ENCODE peak calls at places on chromosome 3, in six cellular contexts. D is IMR-90; U is CD8-positive, alpha-beta memory T cell; G is AG04450; A is WERI-Rb-1; C is PC-3. H is an unnamed sample. For H3K9me3 and H3K27me3, the result is how much of the 10 kb centered on the place peaks cover.

GRCh38 chr3:126339466-126339865 is 17.7 kb downstream of the KLF15 start:
- DNase-seq in D (no peak), U (no peak), G (no peak), A (no peak), C (no peak), H (no peak)

GRCh38 chr3:53030864-53031445 is 14.9 kb downstream of the SFMBT1 start:
- DNase-seq in D (no peak), U (peak), G (no peak), A (no peak), C (no peak), H (no peak)

GRCh38 chr3:12828751-12829150 is 12.6 kb downstream of the RPL32 start:
- DNase-seq in D (no peak), U (no peak), G (no peak), A (no peak), C (peak), H (no peak)

GRCh38 chr3:8529738-8530525 is 28.3 kb downstream of the LMCD1 start:
- DNase-seq in D (no peak), U (no peak), G (no peak), A (no peak), C (peak), H (no peak)

GRCh38 chr3:180274536-180274935 is 237.8 kb upstream of the PEX5L start:
- DNase-seq in D (no peak), U (no peak), G (no peak), A (no peak), C (no peak), H (no peak)

GRCh38 chr3:189158034-189158433 is 13.7 kb upstream of the TPRG1 start:
- DNase-seq in D (no peak), U (no peak), G (no peak), A (no peak), C (no peak), H (no peak)

GRCh38 chr3:11021611-11022011 is 29.1 kb downstream of the SLC6A1 start:
- DNase-seq in D (no peak), U (no peak), G (no peak), A (no peak), C (no peak), H (no peak)

GRCh38 chr3:53704363-53704725 is 141.9 kb downstream of the CHDH start:
- DNase-seq in D (no peak), U (no peak), G (no peak), A (no peak), C (no peak), H (no peak)

GRCh38 chr3:13827699-13828098 is 52.2 kb downstream of the WNT7A start:
- DNase-seq in D (no peak), U (no peak), G (no peak), A (no peak), C (no peak), H (no peak)

GRCh38 chr3:45642731-45643152 is 46.5 kb upstream of the SACM1L start:
- DNase-seq in D (peak), U (no peak), G (no peak), A (no peak), C (no peak), H (no peak)

GRCh38 chr3:101829066-101829830 is 20.1 kb upstream of the NFKBIZ start:
- DNase-seq in D (peak), U (no peak), G (no peak), A (no peak), C (no peak), H (peak)

GRCh38 chr3:10219737-10220136 is 28.5 kb upstream of the TATDN2 start:
- DNase-seq in D (no peak), U (no peak), G (no peak), A (no peak), C (no peak), H (no peak)

GRCh38 chr3:127452321-127452821 is 138.2 kb downstream of the TPRA1 start:
- DNase-seq in D (no peak), U (no peak), G (no peak), A (no peak), C (no peak), H (no peak)

GRCh38 chr3:85977615-85978338 is 1013.2 kb downstream of the VGLL3 start:
- DNase-seq in D (no peak), U (no peak), G (no peak), A (no peak), C (no peak), H (no peak)

GRCh38 chr3:194472290-194472920 is 14.4 kb downstream of the ATP13A3 start:
- DNase-seq in D (peak), U (peak), G (peak), A (no peak), C (peak), H (no peak)

GRCh38 chr3:56869157-56869889 is 67.6 kb upstream of the ARHGEF3 start:
- DNase-seq in D (peak), U (no peak), G (peak), A (no peak), C (peak), H (no peak)

GRCh38 chr3:121436641-121437040 is 109.1 kb downstream of the POLQ start:
- DNase-seq in D (no peak), U (no peak), G (no peak), A (no peak), C (peak), H (no peak)

GRCh38 chr3:156675744-156676466 is 1.5 kb downstream of the TIPARP start:
- DNase-seq in D (peak), U (no peak), G (peak), A (no peak), C (peak), H (peak)

GRCh38 chr3:43034911-43035310 is 55.8 kb downstream of the GASK1A start:
- DNase-seq in D (no peak), U (no peak), G (no peak), A (no peak), C (no peak), H (no peak)

GRCh38 chr3:100099621-100100020 is 14.7 kb downstream of the FILIP1L start:
- DNase-seq in D (no peak), U (no peak), G (no peak), A (no peak), C (no peak), H (no peak)

GRCh38 chr3:140910860-140911259 is 30.8 kb upstream of the SLC25A36 start:
- DNase-seq in D (peak), U (no peak), G (no peak), A (no peak), C (peak), H (no peak)

GRCh38 chr3:116198087-116198486 is 247.2 kb downstream of the LSAMP start:
- DNase-seq in D (peak), U (no peak), G (no peak), A (no peak), C (no peak), H (no peak)

GRCh38 chr3:158672293-158673176 is at the start of gene LXN:
- DNase-seq in D (peak), U (peak), G (peak), A (peak), C (peak), H (peak)

GRCh38 chr3:49998326-49998725 is 58.4 kb downstream of the RBM6 start:
- DNase-seq in D (peak), U (no peak), G (peak), A (no peak), C (peak), H (no peak)

GRCh38 chr3:123423026-123423425 is 25.9 kb downstream of the ADCY5 start:
- DNase-seq in D (no peak), U (no peak), G (no peak), A (no peak), C (no peak), H (no peak)

GRCh38 chr3:14634763-14635400 is 16.7 kb upstream of the CCDC174 start:
- DNase-seq in D (peak), U (no peak), G (no peak), A (no peak), C (peak), H (no peak)

GRCh38 chr3:121493431-121493830 is 52.4 kb downstream of the POLQ start:
- DNase-seq in D (peak), U (no peak), G (no peak), A (no peak), C (no peak), H (no peak)

GRCh38 chr3:72187131-72187530 is 402.2 kb upstream of the PROK2 start:
- DNase-seq in D (no peak), U (no peak), G (no peak), A (no peak), C (no peak), H (no peak)

GRCh38 chr3:173529062-173529711 is 131.6 kb downstream of the NLGN1 start:
- DNase-seq in D (peak), U (no peak), G (no peak), A (peak), C (peak), H (no peak)

GRCh38 chr3:194083253-194084224 is 52.4 kb upstream of the HES1 start:
- DNase-seq in D (no peak), U (no peak), G (no peak), A (no peak), C (no peak), H (no peak)

GRCh38 chr3:115127208-115127607 is 19.9 kb downstream of the ZBTB20 start:
- DNase-seq in D (no peak), U (no peak), G (no peak), A (no peak), C (no peak), H (no peak)

GRCh38 chr3:52934626-52935530 is 37.5 kb upstream of the STIMATE start:
- DNase-seq in D (peak), U (peak), G (peak), A (peak), C (peak), H (no peak)

GRCh38 chr3:48776854-48777253 is 59.8 kb upstream of the IP6K2 start:
- DNase-seq in D (no peak), U (no peak), G (no peak), A (no peak), C (no peak), H (no peak)
- H3K9me3 ChIP-seq in D (under half), U (under half), G (under half), A (under half), C (under half), H (under half)

GRCh38 chr3:134432236-134432635 is 53.5 kb downstream of the ANAPC13 start:
- DNase-seq in D (no peak), U (no peak), G (no peak), A (no peak), C (no peak), H (no peak)

GRCh38 chr3:134441321-134441720 is 44.5 kb downstream of the ANAPC13 start:
- DNase-seq in D (peak), U (no peak), G (no peak), A (no peak), C (peak), H (no peak)

GRCh38 chr3:134437211-134437752 is 48.5 kb downstream of the ANAPC13 start:
- DNase-seq in D (no peak), U (no peak), G (no peak), A (no peak), C (no peak), H (no peak)
- H3K27me3 ChIP-seq in D (under half), U (under half), G (under half), A (under half), C (under half), H (under half)

GRCh38 chr3:128859573-128860154 is 19.8 kb upstream of the ACAD9 start:
- DNase-seq in D (no peak), U (no peak), G (no peak), A (no peak), C (no peak), H (no peak)
- H3K9me3 ChIP-seq in D (under half), U (under half), G (under half), A (under half), C (under half), H (under half)

GRCh38 chr3:27990837-27991236 is 250.6 kb upstream of the CMC1 start:
- DNase-seq in D (no peak), U (no peak), G (no peak), A (no peak), C (no peak), H (no peak)
- H3K27me3 ChIP-seq in D (under half), U (under half), G (under half), A (under half), C (under half), H (under half)

DNA sequence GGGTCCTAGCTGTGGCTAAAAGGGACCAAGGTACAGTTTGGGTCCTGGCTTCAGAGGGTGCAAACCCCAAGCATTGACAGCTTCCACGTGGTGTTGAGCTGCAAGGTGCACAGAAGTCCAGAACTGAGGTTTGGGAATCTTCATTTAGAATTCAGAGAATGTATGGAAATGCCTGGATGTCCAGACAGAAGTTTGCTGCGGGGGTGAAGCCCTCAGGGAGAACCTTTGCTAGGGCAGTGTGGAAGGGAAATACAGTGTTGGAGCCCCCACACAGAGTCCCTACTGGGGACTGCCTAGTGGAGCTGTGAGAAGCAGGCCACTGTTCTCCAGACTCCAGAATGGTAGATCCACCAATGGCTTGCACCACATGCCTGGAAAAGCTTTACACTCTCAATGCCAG is 17.9 kb downstream of the RNF13 start:
- DNase-seq in D (no peak), U (no peak), G (no peak), A (no peak), C (no peak), H (no peak)
- H3K9me3 ChIP-seq in D (under half), U (under half), G (under half), A (under half), C (under half), H (under half)

DNA sequence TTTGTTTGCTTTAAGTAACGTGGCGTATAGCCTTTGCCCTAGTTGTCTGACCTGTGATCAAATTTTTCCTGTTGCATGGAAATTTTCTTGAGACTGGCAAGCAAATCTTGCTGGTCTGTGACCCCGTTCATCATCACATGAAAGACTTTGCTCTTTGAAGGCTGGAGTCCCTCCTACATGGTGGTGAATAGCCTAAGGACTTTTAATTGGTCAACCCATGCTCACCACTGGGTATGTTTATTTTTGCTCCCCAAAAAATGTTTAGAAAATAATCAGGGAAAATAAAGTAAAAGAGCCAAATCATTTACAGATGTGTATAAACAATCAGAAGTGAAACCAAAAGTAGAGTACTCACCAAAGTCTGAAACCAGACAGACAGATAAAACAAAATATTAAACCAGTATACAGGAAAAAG is 1075.3 kb upstream of the ALCAM start:
- DNase-seq in D (no peak), U (no peak), G (no peak), A (no peak), C (no peak), H (no peak)
- H3K27me3 ChIP-seq in D (under half), U (under half), G (under half), A (under half), C (under half), H (under half)

H was measured in thoracic aorta.